ENCODE peak calls at places on chromosomes 1 and 21, in seven cellular contexts. H is PC-3, K is GM23338, D is HCT116, A is OCI-LY7, S is neural progenitor cell, W is hepatocyte. G is an unnamed sample.

GRCh38 chr1:213231795-213232231 is 180.8 kb downstream of the RPS6KC1 start:
- DNase-seq in H (peak), K (peak), D (no peak), A (no peak), S (peak), W (no peak), G (peak)

GRCh38 chr1:47914218-47914937 is 82.8 kb downstream of the TRABD2B start:
- DNase-seq in H (no peak), K (no peak), D (no peak), A (no peak), S (no peak), W (no peak), G (no peak)

GRCh38 chr1:80217377-80217986 is 1211.0 kb upstream of the ADGRL4 start:
- DNase-seq in H (peak), K (peak), D (peak), A (peak), S (peak), W (peak), G (peak)

GRCh38 chr1:184483101-184483813 is 96.4 kb downstream of the C1orf21 start:
- DNase-seq in H (peak), K (no peak), D (no peak), A (no peak), S (no peak), W (no peak), G (peak)

GRCh38 chr1:78673120-78673519 is 23.5 kb downstream of the IFI44 start:
- DNase-seq in H (no peak), K (peak), D (no peak), A (no peak), S (peak), W (peak), G (no peak)

GRCh38 chr1:73673980-73674379 is 524.0 kb downstream of the LRRIQ3 start:
- DNase-seq in H (no peak), K (no peak), D (no peak), A (no peak), S (peak), W (no peak), G (no peak)

GRCh38 chr1:94633051-94633450 is 91.5 kb upstream of the F3 start:
- DNase-seq in H (no peak), K (no peak), D (no peak), A (no peak), S (no peak), W (no peak), G (peak)

GRCh38 chr1:171913385-171913784 is 72.1 kb downstream of the DNM3 start:
- DNase-seq in H (peak), K (no peak), D (peak), A (no peak), S (no peak), W (no peak), G (peak)

GRCh38 chr1:2783435-2784397 is 17.8 kb downstream of the TTC34 start:
- DNase-seq in H (no peak), K (no peak), D (no peak), A (no peak), S (no peak), W (no peak), G (no peak)

GRCh38 chr1:84693774-84694173 is 3.5 kb upstream of the SSX2IP start:
- DNase-seq in H (no peak), K (no peak), D (no peak), A (no peak), S (no peak), W (no peak), G (peak)

GRCh38 chr1:6530504-6531160 is 23.7 kb downstream of the NOL9 start:
- DNase-seq in H (no peak), K (no peak), D (no peak), A (no peak), S (no peak), W (no peak), G (no peak)

GRCh38 chr1:110485725-110486124 is 33.2 kb downstream of the KCNA10 start:
- DNase-seq in H (no peak), K (no peak), D (no peak), A (no peak), S (no peak), W (no peak), G (no peak)

GRCh38 chr1:216532399-216532798 is 109.2 kb upstream of the USH2A start:
- DNase-seq in H (no peak), K (no peak), D (no peak), A (no peak), S (no peak), W (no peak), G (no peak)

GRCh38 chr1:116118471-116118870 is 7.3 kb downstream of the MAB21L3 start:
- DNase-seq in H (no peak), K (no peak), D (no peak), A (no peak), S (no peak), W (no peak), G (no peak)

GRCh38 chr1:113940365-113941244 is 11.5 kb downstream of the HIPK1 start:
- DNase-seq in H (no peak), K (no peak), D (no peak), A (peak), S (no peak), W (no peak), G (no peak)

GRCh38 chr1:11138952-11139351 is 39.3 kb upstream of the EXOSC10 start:
- DNase-seq in H (peak), K (no peak), D (no peak), A (no peak), S (no peak), W (no peak), G (peak)

DNA sequence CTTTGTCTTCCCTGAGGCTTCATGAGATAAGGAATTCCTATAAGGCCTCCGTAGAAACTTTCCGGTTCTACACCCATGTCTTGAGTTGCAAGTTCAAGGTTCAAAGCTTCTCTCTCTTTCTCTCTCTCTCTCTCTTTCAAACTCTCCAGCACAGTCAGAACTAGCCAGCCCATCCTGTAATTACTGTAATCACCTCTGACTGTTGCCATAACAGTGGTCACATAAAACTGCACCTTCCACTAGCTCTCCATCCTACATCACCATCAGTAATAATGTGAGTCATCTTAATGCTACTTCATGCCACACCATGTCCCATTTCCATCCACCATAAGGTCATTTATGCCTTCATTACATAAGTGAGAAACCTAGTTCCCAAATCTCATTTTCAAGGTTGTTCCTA is 90.0 kb upstream of the NFASC start:
- DNase-seq in H (peak), K (no peak), D (no peak), A (no peak), S (no peak), W (peak), G (peak)
- TF ChIP-seq EZH2phosphoT487 in H (no peak), K (no peak), D (no peak), A (no peak), S (no peak), W (no peak), G (no peak)

GRCh38 chr1:109109906-109110305 is 4.0 kb upstream of the ELAPOR1 start:
- DNase-seq in H (no peak), K (no peak), D (no peak), A (no peak), S (no peak), W (no peak), G (no peak)

GRCh38 chr1:109112056-109112651 is 1.8 kb upstream of the ELAPOR1 start:
- DNase-seq in H (peak), K (no peak), D (no peak), A (peak), S (no peak), W (no peak), G (peak)

GRCh38 chr1:109111386-109112055 is 2.4 kb upstream of the ELAPOR1 start:
- DNase-seq in H (no peak), K (no peak), D (no peak), A (no peak), S (no peak), W (no peak), G (peak)

GRCh38 chr1:109113787-109114568 is at the start of gene ELAPOR1:
- DNase-seq in H (peak), K (peak), D (no peak), A (no peak), S (peak), W (peak), G (peak)

DNA sequence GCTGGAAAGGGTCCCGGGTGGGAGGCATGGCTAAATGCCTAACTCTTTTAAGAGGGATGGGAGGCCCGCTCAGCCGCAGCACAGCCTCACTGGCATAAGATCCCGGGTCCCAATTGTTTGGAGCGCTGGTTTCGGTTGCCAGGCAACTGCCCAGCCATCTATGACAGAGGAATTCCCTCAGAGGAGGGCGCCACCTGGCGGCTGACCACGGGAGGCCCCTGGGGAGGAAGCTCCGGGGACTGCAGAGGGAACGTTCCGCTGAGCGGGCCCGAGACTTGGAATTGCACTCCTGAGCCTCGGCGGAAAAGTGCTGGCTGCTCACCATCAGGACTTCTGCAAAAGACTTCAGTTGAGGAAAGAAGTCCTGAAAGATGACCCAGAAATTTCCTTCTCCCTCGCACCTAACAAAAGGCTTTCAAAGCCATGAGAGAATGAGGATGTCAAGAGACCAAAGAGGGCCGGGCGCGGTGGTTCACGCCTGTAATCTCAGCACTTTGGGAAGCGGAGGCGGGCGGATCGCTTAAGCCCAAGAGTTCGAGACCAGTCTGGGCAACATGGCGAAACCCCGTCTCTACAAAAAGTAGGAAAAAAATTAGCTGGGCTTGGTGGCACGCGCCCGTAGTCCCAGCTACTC is 1.1 kb upstream of the ELAPOR1 start:
- DNase-seq in H (peak), K (peak), D (peak), A (peak), S (peak), W (peak), G (peak)
- H3K4me2 ChIP-seq in H (peak), K (peak), D (peak), A (peak), S (peak), W (peak), G (peak)

DNA sequence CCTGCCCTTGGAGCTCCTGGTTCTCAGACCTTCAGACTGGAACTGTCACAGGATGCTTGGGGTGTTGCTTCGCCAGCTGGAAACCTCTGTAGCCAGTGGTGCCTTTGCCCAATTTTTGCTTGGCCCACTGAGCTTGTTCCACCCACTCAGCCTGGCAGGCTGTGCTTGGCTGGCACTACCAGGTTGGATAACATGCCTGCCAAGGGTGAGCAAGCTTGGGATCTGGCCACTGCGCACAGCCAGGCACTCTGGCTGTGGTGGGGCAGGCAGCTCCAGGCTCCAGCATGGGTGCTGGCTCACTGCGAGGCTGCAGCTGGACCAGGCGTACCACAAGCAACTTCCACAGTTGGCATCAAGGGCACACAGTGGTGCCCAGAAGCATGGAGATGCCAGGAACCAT is 967.8 kb upstream of the NCAM2 start:
- DNase-seq in H (no peak), K (no peak), D (no peak), A (no peak), S (no peak), W (no peak), G (no peak)
- TF ChIP-seq EZH2phosphoT487 in H (no peak), K (no peak), D (no peak), A (no peak), S (no peak), W (no peak), G (no peak)

DNA sequence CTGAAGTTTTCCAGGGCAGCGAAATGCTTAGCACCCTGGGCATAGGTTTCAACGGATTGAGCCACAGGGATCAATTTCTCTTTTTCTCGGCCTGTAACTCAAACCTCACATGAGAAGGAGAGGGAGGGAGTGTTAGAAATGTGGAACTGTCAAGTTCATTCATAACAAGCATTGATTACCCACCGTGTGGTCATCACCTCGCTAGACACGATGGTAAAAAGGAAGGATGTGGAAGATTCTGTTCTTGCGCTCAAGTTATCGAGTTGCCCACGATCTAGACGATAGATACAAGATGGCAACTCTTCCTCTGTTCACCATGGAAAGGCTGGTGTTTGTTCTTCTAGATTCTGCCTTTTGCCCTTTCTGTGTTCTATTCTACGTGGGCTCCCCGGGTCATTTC is 4.0 kb upstream of the RCAN3 start:
- DNase-seq in H (no peak), K (no peak), D (no peak), A (no peak), S (no peak), W (no peak), G (no peak)
- H3K4me2 ChIP-seq in H (no peak), K (no peak), D (no peak), A (no peak), S (no peak), W (no peak), G (no peak)

DNA sequence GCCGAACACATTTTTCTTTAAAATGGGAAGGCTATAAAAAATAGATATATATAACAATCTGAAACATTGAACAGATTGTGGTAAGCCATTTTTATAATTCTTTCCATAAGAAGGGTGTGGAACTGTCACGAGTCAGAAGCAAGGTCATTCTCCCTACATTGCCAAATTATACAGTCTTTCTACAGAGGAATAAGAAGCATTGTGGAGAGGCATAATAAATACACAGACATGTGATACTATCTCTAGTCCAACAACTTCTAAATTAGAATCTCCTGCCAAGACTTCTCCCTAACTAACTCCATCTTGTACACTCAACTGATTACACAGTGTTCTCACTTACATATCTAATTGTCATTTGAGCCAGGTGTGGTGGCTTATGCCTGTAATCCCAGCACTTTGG is 228.0 kb downstream of the CENPF start:
- DNase-seq in H (no peak), K (no peak), D (no peak), A (no peak), S (no peak), W (no peak), G (peak)
- TF ChIP-seq EZH2phosphoT487 in H (no peak), K (no peak), D (no peak), A (no peak), S (no peak), W (no peak), G (no peak)

GRCh38 chr1:181503130-181503810 is 20.0 kb downstream of the CACNA1E start:
- DNase-seq in H (no peak), K (no peak), D (no peak), A (no peak), S (no peak), W (no peak), G (peak)
- H3K4me2 ChIP-seq in H (no peak), K (no peak), D (no peak), A (no peak), S (no peak), W (no peak), G (no peak)

GRCh38 chr21:35139382-35139715 is 90.2 kb upstream of the RUNX1 start:
- DNase-seq in H (no peak), K (no peak), D (no peak), A (no peak), S (no peak), W (no peak), G (no peak)
- TF ChIP-seq EZH2phosphoT487 in H (no peak), K (no peak), D (no peak), A (no peak), S (no peak), W (no peak), G (no peak)

G was measured in GM23248.